ENCODE peak calls at places on chromosomes 13 and 19, in five cellular contexts. S is neuronal stem cell, Z is H9, G is H1, V is trophoblast cell. B is an unnamed sample.

GRCh38 chr19:39112338-39112890 is 13.2 kb upstream of the PAK4 start:
- DNase-seq in V (peak; percentile 91), Z (no peak), S (no peak), G (no peak), B (no peak)

GRCh38 chr19:16829822-16830289 is 658 bp downstream of the SIN3B start:
- DNase-seq in V (no peak), G (no peak), Z (no peak), S (no peak), B (no peak)

GRCh38 chr13:80040219-80040976 is 300.5 kb downstream of the SPRY2 start:
- DNase-seq in V (no peak), Z (no peak), S (no peak), G (no peak), B (peak; percentile 96)

GRCh38 chr13:39586956-39587605 is 15.9 kb downstream of the LHFPL6 start:
- DNase-seq in V (no peak), S (no peak), G (no peak), Z (no peak), B (no peak)

GRCh38 chr19:6935618-6936017 is 48.2 kb downstream of the ADGRE1 start:
- DNase-seq in V (no peak), G (no peak), Z (no peak), S (no peak), B (no peak)

GRCh38 chr13:97020194-97020593 is 25.9 kb upstream of the OXGR1 start:
- DNase-seq in G (no peak), Z (no peak), V (no peak), S (no peak), B (no peak)

GRCh38 chr19:52961981-52962380 is 700 bp downstream of the ZNF816 start:
- DNase-seq in G (no peak), S (no peak), Z (no peak), V (no peak), B (no peak)

GRCh38 chr19:35977446-35978222 is 17.4 kb upstream of the SDHAF1 start:
- DNase-seq in G (no peak), V (no peak), Z (peak; percentile 90), S (no peak), B (no peak)

GRCh38 chr19:10299545-10300458 is 9.8 kb downstream of the ZGLP1 start:
- DNase-seq in G (no peak), S (no peak), Z (no peak), V (no peak), B (no peak)

GRCh38 chr19:42282810-42283247 is 13.8 kb downstream of the CIC start:
- DNase-seq in Z (no peak), G (no peak), S (no peak), V (no peak), B (no peak)

GRCh38 chr19:55638864-55639359 is 1.9 kb upstream of the ZNF580 start:
- DNase-seq in Z (peak; percentile 67), S (no peak), V (no peak), G (no peak), B (peak; percentile 63)

GRCh38 chr19:35715981-35716734 is 1.6 kb upstream of the KMT2B start:
- DNase-seq in S (no peak), Z (no peak), V (peak; percentile 48), G (no peak), B (no peak)

GRCh38 chr13:90302113-90302512 is 1045.4 kb upstream of the MIR17HG start:
- DNase-seq in V (no peak), G (no peak), S (no peak), Z (no peak), B (peak; percentile 23)

GRCh38 chr13:80684525-80685017 is 343.6 kb upstream of the SPRY2 start:
- DNase-seq in G (no peak), V (no peak), S (peak; percentile 0), Z (no peak), B (no peak)

GRCh38 chr13:49098771-49099512 is 121.2 kb upstream of the MLNR start:
- DNase-seq in V (no peak), G (no peak), Z (no peak), S (no peak), B (peak; percentile 51)

GRCh38 chr13:94662274-94662945 is 49.9 kb downstream of the SOX21 start:
- DNase-seq in Z (no peak), V (no peak), G (no peak), S (no peak), B (no peak)

GRCh38 chr19:23071087-23071511 is 45.7 kb upstream of the ZNF730 start:
- DNase-seq in S (no peak), Z (peak; percentile 24), G (no peak), V (peak; percentile 63), B (no peak)

GRCh38 chr13:73865027-73865426 is 269.2 kb downstream of the KLF12 start:
- DNase-seq in Z (no peak), V (no peak), S (no peak), G (no peak), B (no peak)

GRCh38 chr13:57582032-57582431 is 49.5 kb upstream of the PCDH17 start:
- DNase-seq in G (peak; percentile 21), S (no peak), V (no peak), Z (peak; percentile 58), B (no peak)

GRCh38 chr13:75636339-75637095 is 387 bp downstream of the LMO7 start:
- DNase-seq in G (no peak), Z (peak; percentile 69), V (peak; percentile 54), S (peak; percentile 32), B (peak; percentile 61)

GRCh38 chr19:5976768-5977167 is 1.2 kb downstream of the RANBP3 start:
- DNase-seq in S (no peak), Z (no peak), G (no peak), V (no peak), B (no peak)

GRCh38 chr19:6047256-6047655 is 63.0 kb downstream of the RFX2 start:
- DNase-seq in G (no peak), S (no peak), Z (no peak), V (no peak), B (no peak)

GRCh38 chr13:112341976-112342735 is 34.0 kb upstream of the SPACA7 start:
- DNase-seq in Z (no peak), G (no peak), S (no peak), V (no peak), B (no peak)
- H2BK12ac ChIP-seq in Z (no peak overlapping the region), G (no peak overlapping the region), S (peak overlapping the region; percentile 11), V (no peak overlapping the region), B (no peak overlapping the region)

DNA sequence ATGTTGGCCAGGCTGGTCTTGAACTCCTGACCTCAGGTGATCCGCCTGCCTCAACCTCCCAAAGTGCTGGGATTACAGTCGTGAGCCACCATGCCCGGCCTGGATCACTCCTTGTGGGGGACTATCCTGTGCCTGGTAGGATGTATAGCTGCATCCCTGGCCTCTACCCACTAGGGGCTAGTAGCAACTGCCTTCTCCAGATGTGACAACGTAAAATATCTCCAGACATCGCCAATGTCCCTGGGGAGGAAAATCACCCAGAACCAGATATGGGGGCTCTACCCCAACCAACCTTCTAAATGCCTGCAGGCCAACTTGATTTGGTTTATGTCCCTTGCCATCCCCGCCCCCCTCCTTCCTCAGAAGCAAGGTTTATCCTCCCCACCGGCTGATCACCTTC is 12.7 kb downstream of the TM6SF2 start:
- DNase-seq in V (no peak), Z (no peak), S (no peak), G (no peak), B (no peak)
- H2BK12ac ChIP-seq in V (no peak overlapping the region), Z (no peak overlapping the region), S (peak overlapping the region; percentile 92), G (peak overlapping the region; percentile 68), B (no peak overlapping the region)

GRCh38 chr19:49009828-49010227 is 7.1 kb downstream of the LHB start:
- DNase-seq in Z (no peak), G (no peak), S (no peak), V (no peak), B (no peak)

GRCh38 chr19:49004133-49004532 is 10.4 kb downstream of the RUVBL2 start:
- DNase-seq in S (no peak), G (no peak), V (no peak), Z (no peak), B (no peak)

GRCh38 chr19:49006905-49007304 is 10.0 kb downstream of the LHB start:
- DNase-seq in V (no peak), S (no peak), Z (no peak), G (no peak), B (no peak)

GRCh38 chr19:49010453-49010852 is 6.4 kb downstream of the LHB start:
- DNase-seq in G (no peak), V (no peak), S (no peak), Z (no peak), B (no peak)

DNA sequence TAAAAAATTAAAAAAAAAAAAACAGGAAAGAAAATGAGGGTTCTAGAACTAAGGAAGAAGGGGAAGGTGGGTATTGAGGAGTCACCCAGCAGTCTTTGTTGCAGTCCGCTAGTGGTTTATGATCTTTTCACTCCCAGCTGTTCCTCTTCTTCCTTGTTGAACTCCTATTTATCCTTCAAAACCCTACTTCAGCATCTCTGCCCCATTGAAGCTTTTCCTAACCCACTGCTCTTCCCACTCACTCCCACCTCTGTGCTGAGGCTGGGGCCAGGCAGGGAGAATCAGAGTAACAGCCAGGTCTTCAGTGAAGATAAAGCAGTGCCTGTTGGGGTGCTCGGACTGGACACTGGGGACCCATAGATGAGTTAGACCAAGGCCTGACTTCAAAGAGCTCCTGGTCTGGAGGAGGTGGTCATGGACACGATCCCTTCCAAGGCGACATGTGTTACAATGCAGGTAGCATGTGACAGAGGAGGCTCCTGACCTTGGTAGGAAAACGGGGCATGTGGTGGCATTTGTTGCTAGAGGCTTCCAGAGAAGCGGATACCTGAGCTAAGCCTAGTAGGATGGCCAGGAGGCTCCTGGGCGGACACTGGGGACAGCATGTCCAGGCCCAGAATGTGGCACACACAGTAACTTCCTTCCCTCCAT is 11.4 kb downstream of the RUVBL2 start:
- DNase-seq in S (no peak), G (no peak), Z (no peak), V (no peak), B (no peak)
- H2BK12ac ChIP-seq in S (no peak overlapping the region), G (no peak overlapping the region), Z (no peak overlapping the region), V (no peak overlapping the region), B (no peak overlapping the region)

DNA sequence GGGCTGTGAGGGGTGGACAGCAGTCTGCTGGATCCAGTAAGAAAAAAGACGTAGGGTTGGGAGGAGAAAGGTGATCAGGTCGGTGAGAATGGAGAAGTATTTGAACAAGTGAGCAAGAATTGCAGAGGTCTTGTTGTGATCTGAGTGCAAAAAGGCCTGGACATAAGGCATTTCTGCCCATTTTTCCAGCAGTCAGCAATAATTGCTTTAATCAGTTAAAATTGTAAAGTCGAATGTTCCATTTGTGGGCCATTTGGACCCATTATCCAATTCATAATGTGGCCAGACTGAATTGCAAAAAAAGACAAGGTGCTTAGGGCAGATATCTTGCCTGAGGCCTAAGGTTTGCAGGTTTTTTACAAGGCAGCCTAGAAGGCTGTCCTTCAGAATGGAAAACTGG is 86.1 kb downstream of the ZNF737 start:
- DNase-seq in S (no peak), Z (no peak), G (no peak), V (no peak), B (no peak)
- H2BK12ac ChIP-seq in S (no peak overlapping the region), Z (no peak overlapping the region), G (no peak overlapping the region), V (no peak overlapping the region), B (no peak overlapping the region)

B was measured in mesenchymal stem cell.